ENCODE peak calls at places on chromosomes 12 and 14, in four cellular contexts. One of them, this sample, is unnamed.

GRCh38 chr12:87728936-87729593 is 300.1 kb downstream of the C12orf50 start:
- DNase-seq in breast epithelium: no peak
- DNase-seq in H1: no peak
- DNase-seq in suprapubic skin: no peak
- DNase-seq in this sample: no peak

GRCh38 chr14:64878775-64879634 is 702 bp downstream of the SPTB start:
- DNase-seq in breast epithelium: no peak
- DNase-seq in H1: peak
- DNase-seq in suprapubic skin: no peak
- DNase-seq in this sample: no peak

GRCh38 chr12:101619868-101620761 is 25.3 kb downstream of the MYBPC1 start:
- DNase-seq in breast epithelium: no peak
- DNase-seq in suprapubic skin: no peak
- DNase-seq in H1: no peak
- DNase-seq in this sample: no peak

GRCh38 chr12:124369901-124370378 is 75.0 kb downstream of the RFLNA start:
- DNase-seq in suprapubic skin: no peak
- DNase-seq in breast epithelium: no peak
- DNase-seq in H1: no peak
- DNase-seq in this sample: no peak

GRCh38 chr12:70756118-70756517 is 118.9 kb upstream of the PTPRB start:
- DNase-seq in H1: no peak
- DNase-seq in breast epithelium: no peak
- DNase-seq in suprapubic skin: no peak
- DNase-seq in this sample: no peak

GRCh38 chr12:57069522-57069921 is 9.1 kb downstream of the NEMP1 start:
- DNase-seq in suprapubic skin: no peak
- DNase-seq in H1: no peak
- DNase-seq in breast epithelium: no peak
- DNase-seq in this sample: no peak

GRCh38 chr12:127051139-127051538 is 1215.8 kb upstream of the TMEM132C start:
- DNase-seq in H1: no peak
- DNase-seq in breast epithelium: no peak
- DNase-seq in suprapubic skin: no peak
- DNase-seq in this sample: no peak

GRCh38 chr12:19194963-19195362 is 65.4 kb downstream of the PLEKHA5 start:
- DNase-seq in breast epithelium: no peak
- DNase-seq in suprapubic skin: no peak
- DNase-seq in H1: no peak
- DNase-seq in this sample: no peak

GRCh38 chr12:45536254-45536653 is 193.3 kb upstream of the ARID2 start:
- DNase-seq in H1: no peak
- DNase-seq in breast epithelium: no peak
- DNase-seq in suprapubic skin: no peak
- DNase-seq in this sample: no peak

GRCh38 chr12:25725874-25726273 is 172.8 kb upstream of the LMNTD1 start:
- DNase-seq in breast epithelium: no peak
- DNase-seq in suprapubic skin: no peak
- DNase-seq in H1: no peak
- DNase-seq in this sample: no peak

GRCh38 chr12:11717533-11717961 is 68.1 kb downstream of the ETV6 start:
- DNase-seq in H1: no peak
- DNase-seq in suprapubic skin: no peak
- DNase-seq in breast epithelium: no peak
- DNase-seq in this sample: no peak

GRCh38 chr12:52748578-52748977 is 28.6 kb downstream of the KRT76 start:
- DNase-seq in H1: no peak
- DNase-seq in breast epithelium: no peak
- DNase-seq in suprapubic skin: no peak
- DNase-seq in this sample: no peak

GRCh38 chr12:119061208-119061796 is 80.0 kb downstream of the SRRM4 start:
- DNase-seq in H1: peak
- DNase-seq in suprapubic skin: no peak
- DNase-seq in breast epithelium: no peak
- DNase-seq in this sample: peak

GRCh38 chr12:29741342-29742241 is 42.1 kb downstream of the TMTC1 start:
- DNase-seq in H1: no peak
- DNase-seq in suprapubic skin: no peak
- DNase-seq in breast epithelium: no peak
- DNase-seq in this sample: no peak

GRCh38 chr12:18141583-18141982 is 51.6 kb upstream of the RERGL start:
- DNase-seq in suprapubic skin: no peak
- DNase-seq in breast epithelium: no peak
- DNase-seq in H1: no peak
- DNase-seq in this sample: no peak

GRCh38 chr12:116352315-116352835 is 74.9 kb upstream of the MED13L start:
- DNase-seq in suprapubic skin: no peak
- DNase-seq in breast epithelium: no peak
- DNase-seq in H1: no peak
- DNase-seq in this sample: no peak

GRCh38 chr14:93030761-93031160 is 85.0 kb downstream of the ITPK1 start:
- DNase-seq in suprapubic skin: no peak
- DNase-seq in H1: no peak
- DNase-seq in breast epithelium: no peak
- DNase-seq in this sample: no peak

GRCh38 chr14:50941151-50941550 is 3.1 kb downstream of the PYGL start:
- DNase-seq in H1: no peak
- DNase-seq in suprapubic skin: no peak
- DNase-seq in breast epithelium: no peak
- DNase-seq in this sample: no peak

GRCh38 chr14:96817750-96818666 is 20.8 kb downstream of the VRK1 start:
- DNase-seq in suprapubic skin: no peak
- DNase-seq in H1: no peak
- DNase-seq in breast epithelium: no peak
- DNase-seq in this sample: no peak

GRCh38 chr14:54804720-54805060 is 97.9 kb downstream of the GCH1 start:
- DNase-seq in suprapubic skin: no peak
- DNase-seq in breast epithelium: no peak
- DNase-seq in H1: peak
- DNase-seq in this sample: no peak

GRCh38 chr12:84891106-84891838 is 21.3 kb downstream of the SLC6A15 start:
- DNase-seq in suprapubic skin: no peak
- DNase-seq in breast epithelium: no peak
- DNase-seq in H1: no peak
- DNase-seq in this sample: no peak

GRCh38 chr12:103852498-103852992 is 11.5 kb upstream of the NT5DC3 start:
- DNase-seq in suprapubic skin: no peak
- DNase-seq in breast epithelium: no peak
- DNase-seq in H1: no peak
- DNase-seq in this sample: no peak

GRCh38 chr12:122889658-122890561 is 6.0 kb downstream of the VPS37B start:
- DNase-seq in suprapubic skin: peak
- DNase-seq in H1: no peak
- DNase-seq in breast epithelium: no peak
- DNase-seq in this sample: no peak

GRCh38 chr14:69685716-69686115 is 74.3 kb downstream of the SUSD6 start:
- DNase-seq in suprapubic skin: no peak
- DNase-seq in H1: no peak
- DNase-seq in breast epithelium: peak
- DNase-seq in this sample: peak

GRCh38 chr12:48716168-48716492 is 377 bp downstream of the CCNT1 start:
- DNase-seq in suprapubic skin: no peak
- DNase-seq in breast epithelium: no peak
- DNase-seq in H1: no peak
- DNase-seq in this sample: no peak

GRCh38 chr12:82635263-82635662 is 51.4 kb upstream of the TMTC2 start:
- DNase-seq in H1: no peak
- DNase-seq in suprapubic skin: no peak
- DNase-seq in breast epithelium: no peak
- DNase-seq in this sample: no peak

GRCh38 chr14:89755816-89756215 is 198.7 kb downstream of the EFCAB11 start:
- DNase-seq in breast epithelium: no peak
- DNase-seq in suprapubic skin: no peak
- DNase-seq in H1: no peak
- DNase-seq in this sample: no peak

DNA sequence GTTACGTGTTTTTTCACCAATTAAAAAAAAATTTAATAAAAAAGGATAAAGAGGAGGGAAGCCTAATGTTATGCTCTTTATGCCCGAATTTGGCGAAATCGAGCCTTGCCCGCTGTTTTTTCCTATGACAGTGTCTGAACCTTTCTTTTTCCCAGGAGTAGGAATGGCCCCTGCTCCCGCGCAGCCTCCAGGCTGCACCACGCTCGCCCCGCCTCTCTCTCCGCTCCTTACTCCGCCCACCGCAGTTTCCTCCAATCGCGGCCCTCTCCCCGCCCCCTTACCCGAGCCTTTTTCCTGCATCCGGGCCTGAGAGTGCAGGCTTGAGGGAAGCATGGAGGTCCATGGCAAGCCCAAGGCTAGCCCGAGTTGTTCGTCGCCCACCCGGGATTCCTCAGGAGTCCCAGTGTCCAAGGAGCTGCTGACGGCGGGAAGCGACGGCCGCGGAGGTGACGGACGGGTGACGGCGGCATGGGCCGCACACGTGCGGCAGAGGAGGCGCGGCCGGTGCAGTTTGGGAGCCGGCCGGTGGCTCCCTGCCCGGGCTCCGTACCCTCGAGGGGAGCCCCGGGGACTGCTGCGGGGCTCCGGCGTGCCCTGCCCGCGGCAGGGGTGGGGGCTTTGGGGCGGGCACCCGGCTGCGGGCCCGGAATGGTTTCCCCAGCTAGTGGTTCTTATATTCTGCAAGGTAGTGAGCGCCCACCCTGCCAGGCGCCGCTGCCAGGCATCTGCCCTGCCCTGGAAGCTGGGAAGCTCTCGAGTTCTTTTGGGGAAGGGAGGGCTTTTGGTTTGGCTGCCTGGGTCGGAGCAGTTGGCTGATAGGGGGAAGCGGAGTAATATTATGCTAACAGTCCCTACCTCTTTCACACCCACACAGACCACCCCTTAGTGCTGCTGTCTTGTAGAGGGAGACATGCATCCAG is at the start of gene NOPCHAP1:
- DNase-seq in suprapubic skin: peak
- DNase-seq in H1: peak
- DNase-seq in breast epithelium: peak
- DNase-seq in this sample: peak
- TF ChIP-seq POLR2A in suprapubic skin: no peak
- TF ChIP-seq POLR2A in H1: peak
- TF ChIP-seq POLR2A in breast epithelium: peak
- TF ChIP-seq POLR2A in this sample: peak

GRCh38 chr14:59406454-59407245 is 58.5 kb downstream of the GPR135 start:
- DNase-seq in H1: no peak
- DNase-seq in suprapubic skin: no peak
- DNase-seq in breast epithelium: no peak
- DNase-seq in this sample: no peak

DNA sequence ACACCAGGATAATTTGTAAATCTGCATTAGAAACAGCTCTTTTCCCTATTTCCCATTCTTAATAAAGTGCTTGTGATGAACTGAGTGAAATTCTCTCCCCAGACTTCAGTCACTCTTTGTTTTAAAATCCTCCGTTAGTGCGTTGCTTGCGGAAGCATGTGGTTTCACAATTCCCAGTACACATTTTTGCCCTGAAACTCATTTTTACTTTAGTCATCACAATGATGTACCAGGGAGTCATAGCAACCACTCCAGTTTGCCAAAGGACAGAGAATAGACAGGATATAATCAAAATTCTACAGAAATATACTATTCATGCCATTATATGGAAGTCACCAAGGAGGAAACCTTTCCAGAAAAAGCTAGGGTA is 57.9 kb downstream of the GPR135 start:
- DNase-seq in suprapubic skin: no peak
- DNase-seq in H1: no peak
- DNase-seq in breast epithelium: no peak
- DNase-seq in this sample: no peak
- H3K4me3 ChIP-seq in suprapubic skin: no peak
- H3K4me3 ChIP-seq in H1: no peak
- H3K4me3 ChIP-seq in breast epithelium: no peak
- H3K4me3 ChIP-seq in this sample: no peak

DNA sequence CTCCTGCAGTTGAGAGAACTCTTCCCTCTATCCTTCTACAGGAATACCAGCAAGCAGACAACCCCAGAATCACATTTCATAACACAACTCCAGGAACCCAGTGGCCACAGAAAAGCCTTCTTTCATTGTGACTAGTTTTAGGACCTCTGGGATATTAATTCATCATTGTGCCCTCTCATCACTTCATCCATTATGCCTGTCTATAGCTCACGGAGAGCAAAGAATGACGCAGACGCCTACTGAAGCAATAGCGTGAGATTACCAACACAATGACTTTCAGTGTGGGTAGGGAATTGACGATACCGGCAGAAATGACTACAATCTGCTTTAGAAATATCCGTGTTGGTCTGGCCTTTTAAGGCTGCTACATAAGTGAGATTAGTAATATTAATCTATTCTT is 158.1 kb upstream of the FOXG1 start:
- DNase-seq in suprapubic skin: no peak
- DNase-seq in breast epithelium: no peak
- DNase-seq in H1: no peak
- DNase-seq in this sample: no peak
- TF ChIP-seq POLR2AphosphoS5 in suprapubic skin: no peak
- TF ChIP-seq POLR2AphosphoS5 in breast epithelium: no peak
- TF ChIP-seq POLR2AphosphoS5 in H1: no peak
- TF ChIP-seq POLR2AphosphoS5 in this sample: no peak

DNA sequence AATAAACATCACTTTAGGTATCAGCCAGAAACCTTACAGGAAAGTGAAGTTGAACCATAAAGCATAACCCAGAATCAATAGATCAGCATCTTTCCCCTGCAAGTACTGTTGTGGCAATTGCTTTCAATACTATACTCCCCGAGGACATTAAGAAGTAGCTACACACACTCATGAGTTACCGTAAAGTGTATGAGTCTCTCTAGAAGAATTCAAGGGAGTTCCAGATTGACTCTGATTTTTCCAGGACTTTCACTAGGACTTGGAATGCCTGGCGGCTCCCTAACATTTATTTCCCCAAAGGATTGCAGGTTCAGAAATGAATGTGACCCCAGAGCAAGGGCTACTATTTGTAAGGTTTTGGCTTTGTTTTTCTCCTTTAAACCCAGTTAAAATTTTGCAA is 465.4 kb upstream of the MDGA2 start:
- DNase-seq in breast epithelium: no peak
- DNase-seq in H1: no peak
- DNase-seq in suprapubic skin: no peak
- DNase-seq in this sample: no peak
- TF ChIP-seq POLR2A in breast epithelium: no peak
- TF ChIP-seq POLR2A in H1: no peak
- TF ChIP-seq POLR2A in suprapubic skin: no peak
- TF ChIP-seq POLR2A in this sample: no peak

DNA sequence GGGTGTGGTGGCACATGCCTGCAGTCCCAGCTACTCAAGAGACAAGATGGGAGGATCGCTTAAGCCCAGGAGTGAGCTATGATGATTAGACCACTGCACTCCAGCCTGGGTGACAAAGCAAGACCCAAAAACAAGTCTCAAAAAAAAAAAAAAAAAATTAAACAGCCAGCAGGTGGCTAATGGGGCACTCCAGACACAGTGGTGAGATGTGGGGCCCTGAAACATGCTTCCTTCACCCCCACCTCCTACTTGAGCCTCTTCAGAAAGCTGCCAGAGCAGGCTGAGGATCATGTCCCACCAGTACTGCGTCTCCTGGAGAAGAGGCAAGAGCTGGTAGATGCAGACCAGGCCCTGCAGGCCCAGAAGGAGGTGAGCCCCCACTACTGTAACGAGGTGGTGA is 2.1 kb downstream of the CFAP73 start:
- DNase-seq in suprapubic skin: no peak
- DNase-seq in breast epithelium: no peak
- DNase-seq in H1: no peak
- DNase-seq in this sample: no peak
- H3K4me3 ChIP-seq in suprapubic skin: no peak
- H3K4me3 ChIP-seq in breast epithelium: no peak
- H3K4me3 ChIP-seq in H1: no peak
- H3K4me3 ChIP-seq in this sample: no peak

This sample was measured in upper lobe of left lung.